ENCODE peak calls at places on chromosome X, in four cellular contexts. U is K562, E is transverse colon, L is aorta. K is an unnamed sample. For H3K9me3, the result is how much of the 10 kb centered on the place peaks cover.

GRCh38 chrX:154057790-154058189 is 38.1 kb upstream of the IRAK1 start:
- DNase-seq in U (no peak), E (no peak), L (no peak), K (no peak)

GRCh38 chrX:131058136-131058868 is at the start of gene ARHGAP36:
- DNase-seq in U (peak), E (no peak), L (no peak), K (no peak)

GRCh38 chrX:108165349-108166111 is 74.0 kb downstream of the ATG4A start:
- DNase-seq in U (peak), E (no peak), L (no peak), K (no peak)

GRCh38 chrX:96407501-96407900 is 277.1 kb upstream of the DIAPH2 start:
- DNase-seq in U (no peak), E (no peak), L (no peak), K (no peak)

GRCh38 chrX:1242901-1243402 is 25.7 kb upstream of the CSF2RA start:
- DNase-seq in U (no peak), E (no peak), L (peak), K (no peak)

GRCh38 chrX:130170752-130171445 is 863 bp upstream of the RAB33A start:
- DNase-seq in U (no peak), E (peak), L (peak), K (peak)

GRCh38 chrX:72297953-72298730 is 7.6 kb downstream of the CITED1 start:
- DNase-seq in U (peak), E (no peak), L (no peak), K (no peak)

GRCh38 chrX:20254712-20255299 is 11.9 kb downstream of the RPS6KA3 start:
- DNase-seq in U (no peak), E (no peak), L (no peak), K (no peak)

GRCh38 chrX:121931567-121931966 is 884.2 kb downstream of the GLUD2 start:
- DNase-seq in U (no peak), E (no peak), L (no peak), K (no peak)

GRCh38 chrX:1391707-1392375 is at the start of gene SLC25A6:
- DNase-seq in U (peak), E (peak), L (peak), K (peak)

GRCh38 chrX:150436200-150436599 is 73.1 kb downstream of the MAMLD1 start:
- DNase-seq in U (no peak), E (no peak), L (no peak), K (no peak)

GRCh38 chrX:143472334-143472938 is 44.8 kb downstream of the SPANXN3 start:
- DNase-seq in U (no peak), E (no peak), L (no peak), K (no peak)

GRCh38 chrX:120452131-120452530 is 17.0 kb downstream of the LAMP2 start:
- DNase-seq in U (peak), E (no peak), L (no peak), K (no peak)

GRCh38 chrX:118823263-118824172 is at the start of gene ZCCHC12:
- DNase-seq in U (peak), E (peak), L (peak), K (peak)

GRCh38 chrX:35858916-35859315 is 60.6 kb upstream of the CFAP47 start:
- DNase-seq in U (no peak), E (no peak), L (no peak), K (no peak)

GRCh38 chrX:45868425-45868824 is 667.7 kb upstream of the DIPK2B start:
- DNase-seq in U (no peak), E (no peak), L (no peak), K (no peak)

GRCh38 chrX:133215747-133216146 is 2.4 kb downstream of the TFDP3 start:
- DNase-seq in U (peak), E (peak), L (no peak), K (no peak)

GRCh38 chrX:46840946-46841740 is 4.3 kb downstream of the RP2 start:
- DNase-seq in U (no peak), E (no peak), L (no peak), K (peak)

GRCh38 chrX:3449287-3449686 is 102.8 kb upstream of the MXRA5 start:
- DNase-seq in U (no peak), E (no peak), L (no peak), K (no peak)

GRCh38 chrX:16666541-16666940 is 16.6 kb downstream of the S100G start:
- DNase-seq in U (no peak), E (no peak), L (no peak), K (no peak)

GRCh38 chrX:139931646-139932076 is 1.2 kb downstream of the ATP11C start:
- DNase-seq in U (peak), E (no peak), L (no peak), K (no peak)

GRCh38 chrX:18931972-18932371 is 51.9 kb downstream of the PHKA2 start:
- DNase-seq in U (peak), E (no peak), L (no peak), K (no peak)

GRCh38 chrX:42714981-42715688 is 62.8 kb downstream of the PPP1R2C start:
- DNase-seq in U (no peak), E (peak), L (peak), K (peak)

GRCh38 chrX:38365939-38366338 is 13.5 kb downstream of the OTC start:
- DNase-seq in U (no peak), E (no peak), L (no peak), K (no peak)
- H3K27ac ChIP-seq in U (no peak), E (no peak), L (no peak), K (no peak)

GRCh38 chrX:78922754-78923153 is 22.4 kb upstream of the P2RY10 start:
- DNase-seq in U (no peak), E (no peak), L (no peak), K (no peak)

DNA sequence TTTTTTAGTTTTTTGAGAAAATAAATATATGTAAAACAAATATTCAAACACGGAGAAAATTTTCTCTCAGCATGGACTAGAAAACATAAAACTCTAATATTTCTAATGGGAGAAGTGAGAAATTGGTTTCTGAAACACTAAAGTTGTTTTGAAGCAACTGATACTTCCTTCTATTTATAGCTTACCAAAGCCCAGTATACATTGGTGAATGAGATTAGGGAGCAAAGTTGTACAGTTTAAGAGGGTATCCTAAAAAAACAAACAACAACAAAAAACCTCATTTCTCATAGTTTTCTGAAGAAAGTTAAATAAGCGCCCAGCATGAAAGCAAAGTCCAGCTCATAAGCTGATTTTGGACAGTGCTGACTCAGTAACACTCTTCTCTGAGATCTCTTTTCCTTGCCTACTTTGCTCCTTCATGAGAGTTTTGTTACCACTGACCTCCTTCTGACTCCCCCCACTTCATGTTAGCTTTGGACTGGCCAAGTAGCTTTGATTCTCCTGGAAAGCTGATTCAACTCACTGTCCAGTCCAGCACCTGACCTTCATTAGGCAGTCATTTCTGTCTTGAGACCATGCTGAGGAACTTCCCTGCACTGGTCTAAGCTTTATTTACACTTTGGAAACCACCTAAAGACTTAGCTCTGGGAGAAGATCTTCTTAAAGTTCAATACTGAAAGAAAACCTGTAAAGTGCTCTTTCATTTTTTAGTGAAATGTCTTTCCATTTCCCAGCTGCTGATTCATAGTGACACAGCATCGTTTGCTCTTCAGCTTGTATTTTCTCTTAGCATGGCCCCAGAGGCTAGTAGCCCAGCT is 21.8 kb upstream of the P2RY10 start:
- DNase-seq in U (no peak), E (no peak), L (no peak), K (no peak)
- H3K4me3 ChIP-seq in U (no peak), E (no peak), L (no peak), K (no peak)

GRCh38 chrX:115696039-115696438 is 135.1 kb downstream of the PLS3 start:
- DNase-seq in U (no peak), E (no peak), L (peak), K (no peak)
- H3K9me3 ChIP-seq in U (under half), E (under half), L (under half), K (under half)

DNA sequence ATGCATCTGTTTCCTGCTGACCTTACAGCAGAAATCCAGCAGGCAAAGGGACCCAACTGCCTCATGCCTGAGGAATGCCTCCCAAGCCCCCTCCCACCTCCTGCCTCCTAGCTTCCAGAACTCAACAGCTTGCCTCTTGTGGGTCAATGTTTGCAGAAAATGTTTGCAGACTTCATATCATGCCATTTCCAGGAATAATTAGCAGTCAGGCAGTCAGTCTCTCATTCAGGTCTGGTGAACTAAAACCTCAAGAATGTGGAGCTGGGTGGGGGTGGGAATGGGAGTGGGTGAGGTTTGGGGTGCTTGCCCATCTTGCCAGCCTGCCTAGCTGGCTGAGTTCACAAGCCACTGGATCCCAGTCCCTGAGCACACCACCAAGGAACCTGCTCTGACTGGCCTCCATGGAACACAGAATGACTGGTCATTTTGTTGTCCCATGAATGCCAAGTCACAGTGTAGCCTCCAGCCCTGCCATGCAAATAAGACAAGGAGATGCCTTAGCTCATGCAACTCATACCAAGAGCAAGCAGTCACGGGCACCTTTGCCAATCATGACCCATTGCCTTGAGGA is 12.1 kb upstream of the PLAC1 start:
- DNase-seq in U (no peak), E (no peak), L (no peak), K (no peak)
- H3K27ac ChIP-seq in U (peak), E (no peak), L (peak), K (no peak)

GRCh38 chrX:137033774-137034507 is at the start of gene GPR101:
- DNase-seq in U (no peak), E (no peak), L (no peak), K (no peak)

GRCh38 chrX:137034508-137034872 is 695 bp upstream of the GPR101 start:
- DNase-seq in U (no peak), E (no peak), L (no peak), K (no peak)

GRCh38 chrX:137031517-137032377 is 2.0 kb downstream of the GPR101 start:
- DNase-seq in U (peak), E (peak), L (no peak), K (no peak)

GRCh38 chrX:137032378-137032694 is 1.5 kb downstream of the GPR101 start:
- DNase-seq in U (no peak), E (no peak), L (no peak), K (no peak)

DNA sequence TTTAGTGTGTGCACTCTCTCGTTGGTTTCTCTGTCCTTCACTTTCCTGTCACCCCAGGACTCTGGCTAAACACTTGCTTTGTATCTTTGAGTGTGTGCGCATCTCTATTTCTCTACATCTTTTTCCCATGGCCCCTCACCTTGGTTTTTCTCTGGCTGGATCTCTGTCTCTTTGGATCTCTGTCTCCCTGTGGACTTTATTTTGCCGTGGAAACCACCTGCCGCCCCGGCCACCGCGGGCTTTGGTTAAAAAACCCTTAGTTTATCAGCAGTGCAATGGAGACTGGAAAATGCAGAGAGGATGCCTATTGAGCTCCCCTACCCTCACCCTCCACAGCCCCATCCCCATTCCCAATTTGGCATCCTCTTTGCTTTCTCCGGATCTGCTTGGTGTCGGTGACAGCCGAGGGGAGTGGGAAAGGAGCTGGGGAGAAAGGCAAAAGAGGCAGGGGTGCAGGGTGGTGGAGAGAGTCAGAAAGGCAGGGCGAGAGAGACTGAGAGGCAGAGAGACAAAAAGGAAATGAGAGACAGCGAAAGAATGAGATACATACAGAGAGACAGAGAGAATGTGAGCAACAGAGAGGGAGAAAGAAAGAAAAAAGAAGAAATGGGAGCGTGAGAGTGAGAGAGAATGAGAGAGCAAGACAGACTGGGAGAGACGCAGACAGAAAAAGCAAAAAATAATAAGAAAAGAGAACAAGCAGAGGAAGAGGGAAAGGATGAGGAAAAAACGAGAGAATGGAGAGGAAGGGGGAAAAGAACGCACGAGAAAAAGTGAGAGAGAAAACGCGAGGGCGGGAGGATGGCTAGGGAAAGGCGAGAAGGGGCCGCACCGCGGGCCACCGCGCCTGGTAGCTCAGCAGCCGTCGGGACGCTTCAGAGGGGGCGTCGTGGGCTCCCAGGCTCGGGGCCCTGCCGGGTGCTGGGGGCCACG is 688 bp downstream of the GPR101 start:
- DNase-seq in U (no peak), E (no peak), L (no peak), K (no peak)
- H3K4me3 ChIP-seq in U (no peak), E (no peak), L (no peak), K (peak)

DNA sequence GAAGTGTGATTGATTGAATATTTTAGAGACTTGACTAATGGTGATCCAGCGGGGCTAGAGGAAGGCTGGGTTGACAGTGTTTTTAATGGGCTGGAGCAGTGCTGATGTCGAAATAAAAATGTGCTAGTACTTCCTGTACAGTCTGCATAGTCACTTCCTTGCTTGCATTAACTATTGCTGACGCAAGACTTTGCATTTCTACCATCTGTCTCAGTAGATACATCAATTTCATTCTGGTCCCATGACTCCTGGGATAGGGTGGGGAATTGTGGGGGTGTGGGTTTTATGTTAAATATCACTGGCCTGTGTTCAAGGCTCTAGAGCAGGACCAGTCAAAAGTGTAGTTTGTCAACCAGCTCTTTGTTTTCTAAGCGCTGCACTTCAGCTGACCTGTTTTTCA is 35.3 kb upstream of the PHEX start:
- DNase-seq in U (peak), E (no peak), L (no peak), K (no peak)
- H3K9me3 ChIP-seq in U (under half), E (under half), L (under half), K (under half)

GRCh38 chrX:40749874-40750273 is 14.5 kb upstream of the MED14 start:
- DNase-seq in U (no peak), E (no peak), L (no peak), K (no peak)

GRCh38 chrX:40757058-40757457 is 21.7 kb upstream of the MED14 start:
- DNase-seq in U (no peak), E (no peak), L (no peak), K (no peak)

GRCh38 chrX:40759374-40759773 is 24.0 kb upstream of the MED14 start:
- DNase-seq in U (no peak), E (no peak), L (no peak), K (no peak)

DNA sequence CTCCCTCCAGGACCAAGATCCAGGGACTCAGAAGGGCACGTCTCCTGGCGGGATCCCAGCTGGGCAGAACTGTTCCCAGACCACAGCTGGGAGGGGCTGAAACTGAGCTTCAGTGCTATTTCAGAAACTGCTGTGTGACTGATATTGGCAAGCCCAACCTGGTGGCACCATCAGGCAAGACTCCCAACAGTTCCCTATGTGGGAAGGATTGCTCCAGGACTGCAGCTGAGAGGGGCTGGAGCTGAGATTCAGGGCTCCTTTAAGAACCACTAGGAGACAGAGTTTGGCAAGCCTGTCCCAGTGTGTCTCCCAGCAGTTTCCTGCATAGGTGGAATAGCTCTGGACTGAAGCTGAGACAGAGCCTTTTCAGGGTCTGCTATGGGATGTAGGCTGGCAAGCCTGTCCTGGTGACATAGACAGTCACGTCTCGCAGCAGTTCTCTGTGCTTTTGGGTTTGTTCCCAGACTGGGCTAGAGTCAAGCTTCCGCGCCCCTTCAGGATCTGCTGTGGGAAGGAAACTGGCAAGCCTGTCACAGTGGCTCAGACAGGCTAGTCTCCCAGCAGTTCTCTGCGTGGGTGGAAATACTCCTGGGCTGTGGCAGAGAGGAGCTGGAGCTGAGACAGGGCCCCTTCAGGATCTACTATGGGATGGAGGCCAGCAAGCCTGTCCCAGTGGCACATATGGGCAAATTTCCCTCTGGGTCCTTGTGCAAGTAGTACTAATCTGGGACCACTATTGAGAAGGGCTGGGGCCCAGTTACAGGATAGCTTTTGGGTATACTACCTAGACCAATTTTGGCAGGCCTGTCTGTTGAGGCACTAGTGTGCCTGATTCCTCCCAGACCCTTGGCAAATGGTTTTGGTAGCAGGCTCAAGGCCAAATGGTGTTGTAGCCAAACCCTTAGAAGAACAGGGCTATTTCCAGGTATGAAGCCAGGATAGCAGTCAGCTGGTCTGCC is 20.2 kb upstream of the MED14 start:
- DNase-seq in U (no peak), E (no peak), L (peak), K (peak)
- H3K27ac ChIP-seq in U (no peak), E (peak), L (peak), K (peak)

GRCh38 chrX:38805294-38806053 is 4.2 kb downstream of the MID1IP1 start:
- DNase-seq in U (peak), E (peak), L (peak), K (peak)

GRCh38 chrX:38807873-38808272 is 6.6 kb downstream of the MID1IP1 start:
- DNase-seq in U (no peak), E (no peak), L (no peak), K (no peak)

GRCh38 chrX:38804481-38805293 is 3.4 kb downstream of the MID1IP1 start:
- DNase-seq in U (no peak), E (peak), L (peak), K (peak)

GRCh38 chrX:38806875-38807601 is 5.8 kb downstream of the MID1IP1 start:
- DNase-seq in U (no peak), E (no peak), L (no peak), K (no peak)

DNA sequence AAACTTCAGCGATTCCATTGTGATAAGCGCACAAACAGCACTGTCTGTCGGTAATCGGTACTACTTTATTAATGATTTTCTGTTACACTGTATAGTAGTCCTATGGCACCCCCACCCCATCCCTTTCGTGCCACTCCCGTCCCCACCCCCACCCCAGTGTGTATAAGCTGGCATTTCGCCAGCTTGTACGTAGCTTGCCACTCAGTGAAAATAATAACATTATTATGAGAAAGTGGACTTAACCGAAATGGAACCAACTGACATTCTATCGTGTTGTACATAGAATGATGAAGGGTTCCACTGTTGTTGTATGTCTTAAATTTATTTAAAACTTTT is 4.8 kb downstream of the MID1IP1 start:
- DNase-seq in U (peak), E (no peak), L (no peak), K (no peak)
- H3K4me3 ChIP-seq in U (peak), E (peak), L (no peak), K (peak)